ENCODE peak calls at places on chromosomes 3 and 15, in four cellular contexts. J is T follicular helper cell; T is stimulated activated CD8-positive, alpha-beta memory T cell treated with anti-CD3 and anti-CD28 coated beads, Interleukin-7, amount 100 ng/mL, for 1 hour; B is GM06990. O is an unnamed sample.

GRCh38 chr3:61966200-61966599 is 404.8 kb downstream of the PTPRG start:
- DNase-seq in B (no peak), T (no peak), J (no peak), O (peak)

GRCh38 chr15:58856090-58856489 is 77.4 kb downstream of the SLTM start:
- DNase-seq in B (no peak), T (no peak), J (no peak), O (peak)

GRCh38 chr3:186180891-186181471 is 72.1 kb upstream of the ETV5 start:
- DNase-seq in T (no peak), B (no peak), J (no peak), O (no peak)

GRCh38 chr3:49500408-49501257 is 30.6 kb downstream of the DAG1 start:
- DNase-seq in T (no peak), J (no peak), B (no peak), O (peak)

GRCh38 chr3:11720220-11721113 is 76.8 kb upstream of the VGLL4 start:
- DNase-seq in B (peak), J (peak), T (no peak), O (peak)

GRCh38 chr15:77455696-77456293 is 35.1 kb downstream of the HMG20A start:
- DNase-seq in B (no peak), T (no peak), J (no peak), O (peak)

GRCh38 chr3:131735121-131735520 is 232.3 kb upstream of the MRPL3 start:
- DNase-seq in B (no peak), T (no peak), J (no peak), O (peak)

GRCh38 chr15:56160966-56161365 is 82.7 kb downstream of the RFX7 start:
- DNase-seq in J (no peak), T (no peak), B (no peak), O (no peak)

GRCh38 chr15:58247803-58248503 is 109.8 kb downstream of the AQP9 start:
- DNase-seq in B (no peak), T (no peak), J (no peak), O (no peak)